ENCODE peak calls at places on chromosome 12, in ten cellular contexts. One of them, this sample, is unnamed.
A peak's percentile ranks its signal among the peaks of the same experiment; 100 is the strongest.

GRCh38 chr12:62917066-62917465 is 17.9 kb downstream of the PPM1H start:
- DNase-seq in GM12891: no peak
- DNase-seq in HuH-7: no peak
- DNase-seq in prostate gland: no peak
- DNase-seq in Calu3: no peak
- DNase-seq in stimulated activated CD4-positive, alpha-beta T cell treated with anti-CD3 and anti-CD28 coated beads, Interleukin-1b, Interleukin-23, amount 100 ng/mL, for 24 hours: no peak
- DNase-seq in NCI-H524: peak; percentile 19
- DNase-seq in activated CD4-positive, alpha-beta T cell treated with anti-CD3 and anti-CD28 coated beads, Interleukin-2, amount 10 ng/mL, durations not matched to agents 7 days and 5 days: no peak
- DNase-seq in HT1080: no peak
- DNase-seq in putamen: no peak
- DNase-seq in this sample: no peak

GRCh38 chr12:53963005-53963404 is 8.3 kb downstream of the HOXC12 start:
- DNase-seq in activated CD4-positive, alpha-beta T cell treated with anti-CD3 and anti-CD28 coated beads, Interleukin-2, amount 10 ng/mL, durations not matched to agents 7 days and 5 days: no peak
- DNase-seq in HuH-7: no peak
- DNase-seq in Calu3: no peak
- DNase-seq in NCI-H524: no peak
- DNase-seq in stimulated activated CD4-positive, alpha-beta T cell treated with anti-CD3 and anti-CD28 coated beads, Interleukin-1b, Interleukin-23, amount 100 ng/mL, for 24 hours: no peak
- DNase-seq in HT1080: no peak
- DNase-seq in GM12891: no peak
- DNase-seq in putamen: no peak
- DNase-seq in prostate gland: no peak
- DNase-seq in this sample: no peak

GRCh38 chr12:129589503-129589902 is 314.3 kb downstream of the TMEM132D start:
- DNase-seq in prostate gland: no peak
- DNase-seq in HuH-7: no peak
- DNase-seq in NCI-H524: no peak
- DNase-seq in Calu3: no peak
- DNase-seq in HT1080: no peak
- DNase-seq in putamen: no peak
- DNase-seq in GM12891: no peak
- DNase-seq in stimulated activated CD4-positive, alpha-beta T cell treated with anti-CD3 and anti-CD28 coated beads, Interleukin-1b, Interleukin-23, amount 100 ng/mL, for 24 hours: no peak
- DNase-seq in activated CD4-positive, alpha-beta T cell treated with anti-CD3 and anti-CD28 coated beads, Interleukin-2, amount 10 ng/mL, durations not matched to agents 7 days and 5 days: no peak
- DNase-seq in this sample: no peak

GRCh38 chr12:88856201-88856600 is 275.9 kb upstream of the KITLG start:
- DNase-seq in stimulated activated CD4-positive, alpha-beta T cell treated with anti-CD3 and anti-CD28 coated beads, Interleukin-1b, Interleukin-23, amount 100 ng/mL, for 24 hours: no peak
- DNase-seq in putamen: no peak
- DNase-seq in HT1080: no peak
- DNase-seq in Calu3: no peak
- DNase-seq in activated CD4-positive, alpha-beta T cell treated with anti-CD3 and anti-CD28 coated beads, Interleukin-2, amount 10 ng/mL, durations not matched to agents 7 days and 5 days: no peak
- DNase-seq in HuH-7: peak; percentile 32
- DNase-seq in prostate gland: no peak
- DNase-seq in NCI-H524: no peak
- DNase-seq in GM12891: no peak
- DNase-seq in this sample: no peak

GRCh38 chr12:77954156-77954555 is 123.5 kb downstream of the NAV3 start:
- DNase-seq in HuH-7: no peak
- DNase-seq in GM12891: no peak
- DNase-seq in NCI-H524: no peak
- DNase-seq in prostate gland: no peak
- DNase-seq in HT1080: no peak
- DNase-seq in stimulated activated CD4-positive, alpha-beta T cell treated with anti-CD3 and anti-CD28 coated beads, Interleukin-1b, Interleukin-23, amount 100 ng/mL, for 24 hours: no peak
- DNase-seq in activated CD4-positive, alpha-beta T cell treated with anti-CD3 and anti-CD28 coated beads, Interleukin-2, amount 10 ng/mL, durations not matched to agents 7 days and 5 days: no peak
- DNase-seq in putamen: no peak
- DNase-seq in Calu3: no peak
- DNase-seq in this sample: no peak

GRCh38 chr12:106585237-106585834 is 2.5 kb downstream of the RFX4 start:
- DNase-seq in activated CD4-positive, alpha-beta T cell treated with anti-CD3 and anti-CD28 coated beads, Interleukin-2, amount 10 ng/mL, durations not matched to agents 7 days and 5 days: no peak
- DNase-seq in stimulated activated CD4-positive, alpha-beta T cell treated with anti-CD3 and anti-CD28 coated beads, Interleukin-1b, Interleukin-23, amount 100 ng/mL, for 24 hours: no peak
- DNase-seq in HuH-7: no peak
- DNase-seq in GM12891: no peak
- DNase-seq in HT1080: no peak
- DNase-seq in putamen: no peak
- DNase-seq in NCI-H524: peak; percentile 20
- DNase-seq in Calu3: no peak
- DNase-seq in prostate gland: no peak
- DNase-seq in this sample: no peak

GRCh38 chr12:25438638-25439037 is 114.4 kb downstream of the LMNTD1 start:
- DNase-seq in GM12891: no peak
- DNase-seq in HuH-7: no peak
- DNase-seq in putamen: no peak
- DNase-seq in HT1080: peak; percentile 4
- DNase-seq in Calu3: no peak
- DNase-seq in NCI-H524: no peak
- DNase-seq in prostate gland: no peak
- DNase-seq in activated CD4-positive, alpha-beta T cell treated with anti-CD3 and anti-CD28 coated beads, Interleukin-2, amount 10 ng/mL, durations not matched to agents 7 days and 5 days: no peak
- DNase-seq in stimulated activated CD4-positive, alpha-beta T cell treated with anti-CD3 and anti-CD28 coated beads, Interleukin-1b, Interleukin-23, amount 100 ng/mL, for 24 hours: no peak
- DNase-seq in this sample: no peak

GRCh38 chr12:109842021-109842420 is 8.8 kb upstream of the TRPV4 start:
- DNase-seq in HT1080: no peak
- DNase-seq in Calu3: no peak
- DNase-seq in prostate gland: no peak
- DNase-seq in GM12891: no peak
- DNase-seq in HuH-7: no peak
- DNase-seq in stimulated activated CD4-positive, alpha-beta T cell treated with anti-CD3 and anti-CD28 coated beads, Interleukin-1b, Interleukin-23, amount 100 ng/mL, for 24 hours: no peak
- DNase-seq in NCI-H524: no peak
- DNase-seq in activated CD4-positive, alpha-beta T cell treated with anti-CD3 and anti-CD28 coated beads, Interleukin-2, amount 10 ng/mL, durations not matched to agents 7 days and 5 days: no peak
- DNase-seq in putamen: no peak
- DNase-seq in this sample: no peak

GRCh38 chr12:22709292-22709691 is 84.3 kb downstream of the ETNK1 start:
- DNase-seq in activated CD4-positive, alpha-beta T cell treated with anti-CD3 and anti-CD28 coated beads, Interleukin-2, amount 10 ng/mL, durations not matched to agents 7 days and 5 days: no peak
- DNase-seq in NCI-H524: peak; percentile 61
- DNase-seq in Calu3: no peak
- DNase-seq in GM12891: peak; percentile 29
- DNase-seq in stimulated activated CD4-positive, alpha-beta T cell treated with anti-CD3 and anti-CD28 coated beads, Interleukin-1b, Interleukin-23, amount 100 ng/mL, for 24 hours: no peak
- DNase-seq in prostate gland: no peak
- DNase-seq in HuH-7: peak; percentile 52
- DNase-seq in putamen: no peak
- DNase-seq in HT1080: peak; percentile 29
- DNase-seq in this sample: no peak